ENCODE peak calls at places on chromosome 2, in six cellular contexts. I, C, S, A, P and D are unnamed samples.
A peak's percentile ranks its signal among the peaks of the same experiment; 100 is the strongest.

GRCh38 chr2:38557217-38557616 is 45.5 kb downstream of the HNRNPLL start:
- DNase-seq in I (no peak), C (no peak), S (no peak), A (no peak), P (no peak), D (no peak)

GRCh38 chr2:240959214-240959940 is 39.0 kb upstream of the SNED1 start:
- DNase-seq in I (no peak), C (no peak), S (no peak), A (no peak), P (no peak), D (no peak)

GRCh38 chr2:231617059-231617926 is 24.6 kb downstream of the TEX44 start:
- DNase-seq in I (no peak), C (no peak), S (no peak), A (no peak), P (peak; percentile 80), D (no peak)

GRCh38 chr2:121418494-121419058 is 112.1 kb upstream of the RNU4ATAC start:
- DNase-seq in I (no peak), C (no peak), S (no peak), A (no peak), P (no peak), D (no peak)

GRCh38 chr2:43495727-43496126 is 100.1 kb downstream of the THADA start:
- DNase-seq in I (no peak), C (no peak), S (no peak), A (no peak), P (no peak), D (no peak)

GRCh38 chr2:12596771-12597170 is 120.0 kb upstream of the TRIB2 start:
- DNase-seq in I (no peak), C (no peak), S (no peak), A (no peak), P (no peak), D (no peak)

GRCh38 chr2:61832183-61832841 is 21.5 kb downstream of the FAM161A start:
- DNase-seq in I (no peak), C (no peak), S (no peak), A (no peak), P (no peak), D (no peak)

GRCh38 chr2:134728163-134728562 is 9.4 kb upstream of the TMEM163 start:
- DNase-seq in I (no peak), C (no peak), S (no peak), A (no peak), P (no peak), D (no peak)

GRCh38 chr2:28544915-28545589 is 49.2 kb downstream of the PLB1 start:
- DNase-seq in I (no peak), C (no peak), S (no peak), A (no peak), P (peak; percentile 79), D (no peak)

GRCh38 chr2:70641263-70641784 is 87.7 kb upstream of the TGFA start:
- DNase-seq in I (no peak), C (no peak), S (no peak), A (no peak), P (no peak), D (no peak)

GRCh38 chr2:188845692-188846091 is 128.5 kb upstream of the COL3A1 start:
- DNase-seq in I (no peak), C (no peak), S (no peak), A (no peak), P (no peak), D (no peak)

GRCh38 chr2:143083636-143084035 is 45.6 kb upstream of the ARHGAP15 start:
- DNase-seq in I (no peak), C (no peak), S (no peak), A (no peak), P (no peak), D (no peak)
- H3K4me3 ChIP-seq in I (no peak overlapping the region), C (no peak overlapping the region), S (no peak overlapping the region), A (no peak overlapping the region), P (no peak overlapping the region), D (no peak overlapping the region)

DNA sequence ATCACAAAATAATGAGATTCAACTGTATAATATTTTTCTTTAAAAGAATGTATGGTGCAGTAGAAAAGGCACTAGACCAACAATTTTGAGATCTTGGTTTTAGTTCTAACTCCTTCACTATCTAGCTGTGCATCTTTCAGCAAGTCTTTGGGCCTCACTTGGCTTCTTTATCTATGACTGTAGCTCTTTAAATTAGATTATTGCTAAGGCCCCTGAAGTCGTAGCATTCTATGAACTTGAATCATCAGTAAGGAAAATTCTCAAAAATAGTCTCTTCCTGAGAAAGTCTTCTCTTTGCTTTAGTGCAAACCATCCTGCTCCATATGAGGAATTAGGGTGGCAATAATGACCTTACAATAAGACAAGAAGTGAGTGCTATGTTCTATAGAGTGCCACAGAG is 140.4 kb downstream of the FTCDNL1 start:
- DNase-seq in I (no peak), C (no peak), S (no peak), A (no peak), P (no peak), D (no peak)
- H3K27ac ChIP-seq in I (no peak overlapping the region), C (no peak overlapping the region), S (no peak overlapping the region), A (no peak overlapping the region), P (no peak overlapping the region), D (no peak overlapping the region)

GRCh38 chr2:114025030-114025429 is 135.1 kb downstream of the ACTR3 start:
- DNase-seq in I (no peak), C (no peak), S (no peak), A (no peak), P (no peak), D (no peak)
- TF ChIP-seq CTCF in I (no peak), C (no peak), S (no peak), A (no peak), P (no peak), D (no peak)

GRCh38 chr2:64137996-64138395 is 6.2 kb downstream of the PELI1 start:
- DNase-seq in I (no peak), C (no peak), S (no peak), A (no peak), P (no peak), D (no peak)

GRCh38 chr2:64142817-64143153 is 1.4 kb downstream of the PELI1 start:
- DNase-seq in I (no peak), C (no peak), S (no peak), A (no peak), P (no peak), D (no peak)

GRCh38 chr2:64141711-64142405 is 2.4 kb downstream of the PELI1 start:
- DNase-seq in I (no peak), C (no peak), S (no peak), A (no peak), P (no peak), D (no peak)

GRCh38 chr2:64143154-64144056 is 815 bp downstream of the PELI1 start:
- DNase-seq in I (no peak), C (peak; percentile 32), S (peak; percentile 74), A (peak; percentile 51), P (no peak), D (peak; percentile 55)

DNA sequence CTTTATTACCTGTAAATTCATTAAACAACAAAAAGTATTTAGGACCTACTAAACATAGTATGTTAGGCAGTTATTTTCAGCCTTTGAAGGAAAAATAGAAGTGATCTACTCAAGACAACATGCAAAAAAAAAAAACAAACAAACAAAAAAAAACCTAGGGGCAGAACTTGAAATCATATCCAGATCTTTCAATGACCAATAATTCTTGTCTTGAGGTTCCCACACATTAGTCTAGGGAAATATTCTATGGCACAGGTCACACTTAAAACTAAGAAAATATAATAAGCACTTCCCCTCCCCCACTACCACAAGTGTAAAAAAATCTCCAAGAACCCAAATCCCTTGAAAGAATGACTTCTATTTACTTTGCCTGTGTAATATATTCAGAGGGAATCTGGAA is 3.6 kb downstream of the PELI1 start:
- DNase-seq in I (no peak), C (no peak), S (no peak), A (no peak), P (no peak), D (no peak)
- H3K4me3 ChIP-seq in I (no peak overlapping the region), C (no peak overlapping the region), S (no peak overlapping the region), A (no peak overlapping the region), P (no peak overlapping the region), D (no peak overlapping the region)